ENCODE peak calls at places on chromosomes 2 and 18, in seven cellular contexts. N is fibroblast of the aortic adventitia, Y is colonic mucosa, E is mesendoderm, Q is HEK293T, P is NCI-H524, D is heart left ventricle. F is an unnamed sample.

GRCh38 chr18:60082790-60083189 is 183.0 kb downstream of the PMAIP1 start:
- DNase-seq in E (peak), D (no peak), N (no peak), Y (no peak), Q (no peak), P (no peak), F (no peak)

GRCh38 chr2:53755022-53755630 is 12.5 kb upstream of the CHAC2 start:
- DNase-seq in N (peak), Y (peak), D (peak), E (no peak), Q (no peak), P (no peak), F (no peak)

GRCh38 chr2:30481323-30481800 is 34.3 kb downstream of the LCLAT1 start:
- DNase-seq in E (peak), Q (no peak), Y (peak), P (no peak), N (no peak), D (no peak), F (no peak)

GRCh38 chr2:200252661-200253067 is 53.8 kb upstream of the SPATS2L start:
- DNase-seq in E (peak), Y (no peak), D (no peak), N (peak), P (no peak), Q (no peak), F (no peak)

GRCh38 chr2:238644095-238645081 is 203.5 kb upstream of the TWIST2 start:
- DNase-seq in D (no peak), N (peak), P (no peak), Q (no peak), E (no peak), Y (no peak), F (peak)

GRCh38 chr2:239819974-239820555 is 205.1 kb downstream of the NDUFA10 start:
- DNase-seq in D (peak), Q (no peak), P (no peak), E (no peak), N (peak), Y (peak), F (no peak)

GRCh38 chr18:58592223-58593214 is 36.4 kb downstream of the ALPK2 start:
- DNase-seq in E (no peak), P (peak), D (no peak), Q (no peak), N (no peak), Y (no peak), F (no peak)

GRCh38 chr2:74181739-74182138 is 3.1 kb upstream of the MOB1A start:
- DNase-seq in D (peak), Q (no peak), Y (no peak), P (peak), E (no peak), N (no peak), F (no peak)

GRCh38 chr2:200786423-200786822 is 25.3 kb upstream of the BZW1 start:
- DNase-seq in Q (no peak), P (no peak), N (peak), D (no peak), E (no peak), Y (no peak), F (no peak)

GRCh38 chr2:9554841-9555337 is 741 bp downstream of the ADAM17 start:
- DNase-seq in Y (peak), Q (peak), N (peak), D (no peak), E (peak), P (peak), F (no peak)

GRCh38 chr2:239730897-239731296 is 294.2 kb downstream of the NDUFA10 start:
- DNase-seq in D (no peak), P (no peak), E (no peak), Q (no peak), Y (no peak), N (no peak), F (no peak)

GRCh38 chr2:177467646-177468045 is 75.1 kb downstream of the AGPS start:
- DNase-seq in E (no peak), Y (no peak), Q (no peak), P (no peak), D (no peak), N (peak), F (no peak)

GRCh38 chr18:22974707-22975106 is 41.6 kb downstream of the RBBP8 start:
- DNase-seq in E (no peak), P (no peak), D (no peak), Q (no peak), N (no peak), Y (no peak), F (no peak)

GRCh38 chr2:26898480-26899058 is 50.6 kb downstream of the DPYSL5 start:
- DNase-seq in Y (peak), D (no peak), E (no peak), P (no peak), Q (no peak), N (no peak), F (no peak)